ENCODE peak calls at places on chromosome 3, in six cellular contexts. One of them, this sample, is unnamed. For H3K4me1, the result is how much of the 10 kb centered on the place peaks cover.

GRCh38 chr3:128559486-128560225 is 66.7 kb upstream of the GATA2 start:
- DNase-seq in esophagus squamous epithelium: no peak
- DNase-seq in breast epithelium: no peak
- DNase-seq in right atrium auricular region: no peak
- DNase-seq in SK-N-SH: no peak
- DNase-seq in adrenal gland: no peak
- DNase-seq in this sample: no peak

GRCh38 chr3:16512435-16513140 is 911 bp downstream of the RFTN1 start:
- DNase-seq in SK-N-SH: peak
- DNase-seq in esophagus squamous epithelium: no peak
- DNase-seq in adrenal gland: peak
- DNase-seq in breast epithelium: no peak
- DNase-seq in right atrium auricular region: peak
- DNase-seq in this sample: no peak

GRCh38 chr3:45711936-45712335 is 22.7 kb downstream of the SACM1L start:
- DNase-seq in right atrium auricular region: no peak
- DNase-seq in breast epithelium: no peak
- DNase-seq in esophagus squamous epithelium: no peak
- DNase-seq in SK-N-SH: no peak
- DNase-seq in adrenal gland: no peak
- DNase-seq in this sample: no peak

GRCh38 chr3:188176476-188176875 is 22.5 kb downstream of the LPP start:
- DNase-seq in SK-N-SH: no peak
- DNase-seq in adrenal gland: no peak
- DNase-seq in right atrium auricular region: no peak
- DNase-seq in breast epithelium: no peak
- DNase-seq in esophagus squamous epithelium: no peak
- DNase-seq in this sample: no peak

GRCh38 chr3:105970283-105970682 is 101.5 kb upstream of the CBLB start:
- DNase-seq in adrenal gland: peak
- DNase-seq in breast epithelium: peak
- DNase-seq in esophagus squamous epithelium: no peak
- DNase-seq in right atrium auricular region: peak
- DNase-seq in SK-N-SH: no peak
- DNase-seq in this sample: no peak

GRCh38 chr3:56190906-56191305 is 277.4 kb downstream of the ERC2 start:
- DNase-seq in adrenal gland: no peak
- DNase-seq in right atrium auricular region: no peak
- DNase-seq in SK-N-SH: no peak
- DNase-seq in esophagus squamous epithelium: no peak
- DNase-seq in breast epithelium: no peak
- DNase-seq in this sample: no peak

GRCh38 chr3:127953636-127954035 is 38.6 kb downstream of the KBTBD12 start:
- DNase-seq in right atrium auricular region: no peak
- DNase-seq in adrenal gland: no peak
- DNase-seq in breast epithelium: no peak
- DNase-seq in esophagus squamous epithelium: no peak
- DNase-seq in SK-N-SH: no peak
- DNase-seq in this sample: no peak

GRCh38 chr3:78165876-78166275 is 1126.0 kb downstream of the ROBO2 start:
- DNase-seq in adrenal gland: no peak
- DNase-seq in SK-N-SH: peak
- DNase-seq in esophagus squamous epithelium: no peak
- DNase-seq in breast epithelium: no peak
- DNase-seq in right atrium auricular region: no peak
- DNase-seq in this sample: no peak

GRCh38 chr3:3573341-3573740 is 225.9 kb upstream of the LRRN1 start:
- DNase-seq in adrenal gland: no peak
- DNase-seq in right atrium auricular region: no peak
- DNase-seq in SK-N-SH: no peak
- DNase-seq in breast epithelium: no peak
- DNase-seq in esophagus squamous epithelium: no peak
- DNase-seq in this sample: no peak

GRCh38 chr3:24446032-24446431 is 48.6 kb downstream of the THRB start:
- DNase-seq in esophagus squamous epithelium: no peak
- DNase-seq in breast epithelium: no peak
- DNase-seq in SK-N-SH: no peak
- DNase-seq in adrenal gland: no peak
- DNase-seq in right atrium auricular region: no peak
- DNase-seq in this sample: no peak

GRCh38 chr3:24451461-24452099 is 43.1 kb downstream of the THRB start:
- DNase-seq in breast epithelium: no peak
- DNase-seq in adrenal gland: no peak
- DNase-seq in esophagus squamous epithelium: no peak
- DNase-seq in right atrium auricular region: no peak
- DNase-seq in SK-N-SH: no peak
- DNase-seq in this sample: no peak

GRCh38 chr3:24447836-24448235 is 46.8 kb downstream of the THRB start:
- DNase-seq in adrenal gland: no peak
- DNase-seq in breast epithelium: no peak
- DNase-seq in esophagus squamous epithelium: no peak
- DNase-seq in SK-N-SH: no peak
- DNase-seq in right atrium auricular region: no peak
- DNase-seq in this sample: no peak

GRCh38 chr3:24454393-24454792 is 40.3 kb downstream of the THRB start:
- DNase-seq in right atrium auricular region: no peak
- DNase-seq in SK-N-SH: no peak
- DNase-seq in esophagus squamous epithelium: no peak
- DNase-seq in adrenal gland: no peak
- DNase-seq in breast epithelium: no peak
- DNase-seq in this sample: no peak

GRCh38 chr3:24450142-24450932 is 44.3 kb downstream of the THRB start:
- DNase-seq in right atrium auricular region: no peak
- DNase-seq in esophagus squamous epithelium: no peak
- DNase-seq in SK-N-SH: no peak
- DNase-seq in breast epithelium: no peak
- DNase-seq in adrenal gland: no peak
- DNase-seq in this sample: no peak
- H3K27ac ChIP-seq in right atrium auricular region: no peak
- H3K27ac ChIP-seq in esophagus squamous epithelium: no peak
- H3K27ac ChIP-seq in SK-N-SH: no peak
- H3K27ac ChIP-seq in breast epithelium: no peak
- H3K27ac ChIP-seq in adrenal gland: no peak
- H3K27ac ChIP-seq in this sample: no peak

GRCh38 chr3:152282813-152283212 is 14.1 kb downstream of the MBNL1 start:
- DNase-seq in adrenal gland: peak
- DNase-seq in breast epithelium: no peak
- DNase-seq in SK-N-SH: no peak
- DNase-seq in esophagus squamous epithelium: no peak
- DNase-seq in right atrium auricular region: no peak
- DNase-seq in this sample: no peak
- H3K4me1 ChIP-seq in adrenal gland: half or more
- H3K4me1 ChIP-seq in breast epithelium: under half
- H3K4me1 ChIP-seq in SK-N-SH: under half
- H3K4me1 ChIP-seq in esophagus squamous epithelium: under half
- H3K4me1 ChIP-seq in right atrium auricular region: half or more
- H3K4me1 ChIP-seq in this sample: half or more

GRCh38 chr3:52533623-52534280 is at the start of gene NT5DC2:
- DNase-seq in SK-N-SH: peak
- DNase-seq in breast epithelium: no peak
- DNase-seq in adrenal gland: peak
- DNase-seq in right atrium auricular region: peak
- DNase-seq in esophagus squamous epithelium: no peak
- DNase-seq in this sample: no peak
- TF ChIP-seq CTCF in SK-N-SH: peak
- TF ChIP-seq CTCF in breast epithelium: no peak
- TF ChIP-seq CTCF in adrenal gland: no peak
- TF ChIP-seq CTCF in right atrium auricular region: peak
- TF ChIP-seq CTCF in esophagus squamous epithelium: no peak
- TF ChIP-seq CTCF in this sample: no peak

DNA sequence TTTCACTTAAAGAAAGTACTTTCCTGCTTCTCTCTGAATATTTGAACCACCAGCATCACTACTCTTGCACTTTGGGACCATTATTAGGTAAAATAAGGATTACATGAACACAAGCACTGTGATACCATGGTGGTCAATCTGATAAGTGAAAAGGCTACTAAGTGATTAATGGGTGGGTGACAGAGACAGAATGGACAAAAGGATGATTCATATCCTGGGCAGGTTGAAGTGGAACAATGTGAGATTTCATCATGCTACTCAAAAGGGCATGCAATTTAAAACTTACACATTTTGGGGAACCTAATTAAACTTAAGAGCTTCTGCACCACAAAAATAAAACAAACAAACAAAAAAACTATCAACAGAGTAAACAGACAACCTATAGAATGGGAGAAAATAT is 172.0 kb upstream of the CD96 start:
- DNase-seq in adrenal gland: no peak
- DNase-seq in breast epithelium: no peak
- DNase-seq in esophagus squamous epithelium: no peak
- DNase-seq in right atrium auricular region: no peak
- DNase-seq in SK-N-SH: no peak
- DNase-seq in this sample: no peak
- H3K27ac ChIP-seq in adrenal gland: no peak
- H3K27ac ChIP-seq in breast epithelium: no peak
- H3K27ac ChIP-seq in esophagus squamous epithelium: no peak
- H3K27ac ChIP-seq in right atrium auricular region: no peak
- H3K27ac ChIP-seq in SK-N-SH: no peak
- H3K27ac ChIP-seq in this sample: no peak

GRCh38 chr3:184745526-184745925 is 33.7 kb upstream of the MAGEF1 start:
- DNase-seq in adrenal gland: no peak
- DNase-seq in SK-N-SH: no peak
- DNase-seq in esophagus squamous epithelium: no peak
- DNase-seq in breast epithelium: peak
- DNase-seq in right atrium auricular region: no peak
- DNase-seq in this sample: no peak
- H3K4me1 ChIP-seq in adrenal gland: under half
- H3K4me1 ChIP-seq in SK-N-SH: under half
- H3K4me1 ChIP-seq in esophagus squamous epithelium: under half
- H3K4me1 ChIP-seq in breast epithelium: under half
- H3K4me1 ChIP-seq in right atrium auricular region: under half
- H3K4me1 ChIP-seq in this sample: under half

GRCh38 chr3:98580774-98581365 is 12.5 kb downstream of the CPOX start:
- DNase-seq in breast epithelium: no peak
- DNase-seq in right atrium auricular region: no peak
- DNase-seq in adrenal gland: no peak
- DNase-seq in SK-N-SH: no peak
- DNase-seq in esophagus squamous epithelium: no peak
- DNase-seq in this sample: no peak
- TF ChIP-seq CTCF in breast epithelium: no peak
- TF ChIP-seq CTCF in right atrium auricular region: no peak
- TF ChIP-seq CTCF in adrenal gland: no peak
- TF ChIP-seq CTCF in SK-N-SH: no peak
- TF ChIP-seq CTCF in esophagus squamous epithelium: no peak
- TF ChIP-seq CTCF in this sample: no peak

This sample was measured in esophagus muscularis mucosa.